ENCODE peak calls at places on chromosomes 7 and 10, in eight cellular contexts. O is foreskin fibroblast, A is GM23248, W is neuronal stem cell, L is C1 segment of cervical spinal cord, F is HCT116, T is head of caudate nucleus, X is upper lobe of right lung. N is an unnamed sample.

GRCh38 chr7:70646551-70647248 is 485.2 kb upstream of the GALNT17 start:
- DNase-seq in O (no peak), A (peak), W (no peak), L (no peak), F (no peak), T (peak), X (no peak), N (no peak)

GRCh38 chr10:19749185-19749729 is 67.0 kb upstream of the PLXDC2 start:
- DNase-seq in O (peak), A (peak), W (no peak), L (no peak), F (no peak), T (no peak), X (no peak), N (no peak)

GRCh38 chr10:13658864-13659685 is 72.3 kb downstream of the PRPF18 start:
- DNase-seq in O (no peak), A (no peak), W (no peak), L (peak), F (no peak), T (peak), X (no peak), N (no peak)

GRCh38 chr7:116225860-116226259 is 15.5 kb downstream of the TES start:
- DNase-seq in O (no peak), A (no peak), W (no peak), L (no peak), F (no peak), T (no peak), X (no peak), N (no peak)

GRCh38 chr10:30705086-30705624 is 75.6 kb upstream of the LYZL2 start:
- DNase-seq in O (no peak), A (no peak), W (no peak), L (no peak), F (no peak), T (no peak), X (no peak), N (no peak)

GRCh38 chr10:21134645-21135395 is 237.7 kb upstream of the NEBL start:
- DNase-seq in O (peak), A (peak), W (no peak), L (no peak), F (peak), T (no peak), X (no peak), N (no peak)

GRCh38 chr7:155371884-155372781 is 74.5 kb downstream of the INSIG1 start:
- DNase-seq in O (peak), A (peak), W (no peak), L (no peak), F (no peak), T (no peak), X (peak), N (no peak)

GRCh38 chr10:44564801-44565200 is 179.9 kb upstream of the CXCL12 start:
- DNase-seq in O (no peak), A (no peak), W (no peak), L (no peak), F (no peak), T (no peak), X (no peak), N (no peak)

GRCh38 chr10:49354593-49354992 is 41.3 kb downstream of the DRGX start:
- DNase-seq in O (no peak), A (no peak), W (no peak), L (no peak), F (no peak), T (no peak), X (no peak), N (no peak)

GRCh38 chr10:19888061-19888660 is 71.9 kb downstream of the PLXDC2 start:
- DNase-seq in O (no peak), A (no peak), W (no peak), L (no peak), F (no peak), T (no peak), X (no peak), N (no peak)

GRCh38 chr10:131852161-131852822 is 48.5 kb upstream of the PPP2R2D start:
- DNase-seq in O (no peak), A (no peak), W (no peak), L (no peak), F (no peak), T (peak), X (peak), N (no peak)

GRCh38 chr7:105975770-105976428 is 12.8 kb downstream of the CDHR3 start:
- DNase-seq in O (peak), A (peak), W (no peak), L (no peak), F (no peak), T (no peak), X (no peak), N (no peak)

GRCh38 chr7:102425639-102426267 is 7.6 kb upstream of the ORAI2 start:
- DNase-seq in O (no peak), A (no peak), W (no peak), L (no peak), F (no peak), T (peak), X (peak), N (peak)

GRCh38 chr7:66880009-66880554 is 40.9 kb upstream of the TMEM248 start:
- DNase-seq in O (no peak), A (no peak), W (no peak), L (no peak), F (no peak), T (no peak), X (no peak), N (no peak)

N was measured in glutamatergic neuron.